ENCODE peak calls at places on chromosomes 5 and 9, in four cellular contexts. U is HepG2, F is K562, R is GM12878. L is an unnamed sample.
A peak's percentile ranks its signal among the peaks of the same experiment; 100 is the strongest.

GRCh38 chr9:90836396-90837080 is 34.9 kb downstream of the SYK start:
- DNase-seq in F (no peak), R (no peak), U (no peak), L (no peak)

GRCh38 chr5:75265731-75266130 is 29.1 kb upstream of the ANKRD31 start:
- DNase-seq in U (peak; percentile 40), R (no peak), F (no peak), L (peak; percentile 20)

GRCh38 chr9:126482361-126483044 is 131.2 kb upstream of the LMX1B start:
- DNase-seq in U (no peak), F (peak; percentile 36), R (no peak), L (no peak)

GRCh38 chr9:76810377-76810957 is 46.2 kb downstream of the PCA3 start:
- DNase-seq in U (peak; percentile 33), R (no peak), F (peak; percentile 16), L (peak; percentile 53)

GRCh38 chr5:92320446-92320845 is 937.3 kb upstream of the ARRDC3 start:
- DNase-seq in U (no peak), R (no peak), F (no peak), L (no peak)

GRCh38 chr5:31078931-31079330 is 114.6 kb upstream of the CDH6 start:
- DNase-seq in U (no peak), R (no peak), F (no peak), L (no peak)

GRCh38 chr5:137658324-137658723 is 77.6 kb downstream of the KLHL3 start:
- DNase-seq in F (no peak), U (no peak), R (no peak), L (no peak)

GRCh38 chr5:72178910-72179815 is 71.9 kb downstream of the MAP1B start:
- DNase-seq in R (no peak), U (no peak), F (no peak), L (no peak)

GRCh38 chr5:179339081-179339480 is 6.2 kb downstream of the ADAMTS2 start:
- DNase-seq in R (no peak), U (no peak), F (no peak), L (no peak)

GRCh38 chr5:171957591-171958251 is 48.7 kb downstream of the FBXW11 start:
- DNase-seq in R (peak; percentile 69), U (peak; percentile 35), F (no peak), L (no peak)

GRCh38 chr9:8821910-8822666 is 1022.5 kb upstream of the DMAC1 start:
- DNase-seq in U (no peak), R (no peak), F (no peak), L (no peak)

GRCh38 chr9:4065054-4065453 is 234.8 kb downstream of the GLIS3 start:
- DNase-seq in F (no peak), U (no peak), R (no peak), L (no peak)

GRCh38 chr5:89106479-89106878 is 223.5 kb upstream of the MEF2C start:
- DNase-seq in U (no peak), R (no peak), F (no peak), L (no peak)

GRCh38 chr9:76372345-76372744 is 21.9 kb downstream of the RFK start:
- DNase-seq in R (no peak), F (no peak), U (no peak), L (no peak)

GRCh38 chr9:126842220-126842842 is 18.1 kb upstream of the ZBTB34 start:
- DNase-seq in R (no peak), U (no peak), F (peak; percentile 28), L (no peak)

GRCh38 chr5:107673106-107673367 is 2.3 kb upstream of the EFNA5 start:
- DNase-seq in U (no peak), R (no peak), F (no peak), L (no peak)

GRCh38 chr5:94174748-94175411 is 433.5 kb upstream of the POU5F2 start:
- DNase-seq in U (no peak), F (no peak), R (no peak), L (no peak)

GRCh38 chr9:133927041-133927440 is 65.1 kb downstream of the VAV2 start:
- DNase-seq in U (no peak), F (no peak), R (peak; percentile 49), L (no peak)

GRCh38 chr5:151772868-151773561 is 1.3 kb downstream of the G3BP1 start:
- DNase-seq in R (no peak), F (no peak), U (no peak), L (no peak)

GRCh38 chr5:39624268-39624886 is 199.6 kb upstream of the DAB2 start:
- DNase-seq in R (peak; percentile 11), F (no peak), U (peak; percentile 47), L (no peak)

GRCh38 chr5:92566113-92566767 is 1014.8 kb downstream of the NR2F1-AS1 start:
- DNase-seq in R (no peak), F (no peak), U (no peak), L (no peak)

GRCh38 chr5:159850192-159850573 is 66.1 kb upstream of the ADRA1B start:
- DNase-seq in F (no peak), U (no peak), R (no peak), L (no peak)

GRCh38 chr5:54720346-54720745 is 202.8 kb downstream of the SNX18 start:
- DNase-seq in R (no peak), U (no peak), F (no peak), L (no peak)
- TF ChIP-seq TARDBP in R (no peak), U (no peak), F (no peak), L (no peak)

DNA sequence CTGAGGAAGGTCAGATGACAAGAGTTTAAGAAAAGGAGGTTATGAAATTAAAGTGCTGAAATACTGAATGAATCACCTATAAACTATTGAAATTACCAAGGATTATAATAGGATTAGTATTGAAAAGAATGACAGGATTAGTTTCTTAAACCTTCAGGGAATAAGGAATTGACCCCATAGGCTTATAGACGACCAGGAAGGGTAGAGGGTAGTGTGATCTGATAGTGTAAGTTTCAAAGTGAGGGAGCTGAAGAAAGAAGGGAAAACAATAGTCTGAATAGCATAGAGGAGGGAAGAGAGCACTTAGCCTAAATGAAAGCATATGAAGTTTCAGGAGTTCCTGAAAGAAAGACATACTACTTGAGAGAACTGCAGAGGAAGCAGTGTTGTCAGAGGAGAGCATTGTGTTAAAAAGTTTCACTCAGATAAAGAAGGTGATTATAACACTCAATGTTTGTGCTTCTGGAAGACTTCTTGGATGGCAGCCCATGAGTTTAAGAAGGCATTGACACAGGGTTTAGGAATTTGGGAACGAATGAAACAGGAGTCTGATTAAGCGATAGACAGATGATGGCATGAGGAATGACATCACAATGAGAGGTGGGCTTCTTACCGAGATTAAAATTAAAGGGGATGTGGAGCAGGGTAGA is 557.9 kb upstream of the GRAMD2B start:
- DNase-seq in F (no peak), R (no peak), U (no peak), L (no peak)
- TF ChIP-seq TARDBP in F (no peak), R (no peak), U (no peak), L (no peak)

GRCh38 chr9:16275795-16276624 is 594.5 kb downstream of the BNC2 start:
- DNase-seq in U (no peak), R (no peak), F (no peak), L (no peak)
- TF ChIP-seq TARDBP in U (no peak), R (no peak), F (no peak), L (no peak)

GRCh38 chr5:133400120-133400519 is 212.2 kb downstream of the FSTL4 start:
- DNase-seq in F (no peak), R (no peak), U (no peak), L (no peak)

GRCh38 chr5:133399247-133399891 is 213.0 kb downstream of the FSTL4 start:
- DNase-seq in F (no peak), U (no peak), R (no peak), L (no peak)

GRCh38 chr5:133397432-133397831 is 214.9 kb downstream of the FSTL4 start:
- DNase-seq in F (no peak), R (no peak), U (no peak), L (no peak)

GRCh38 chr5:133397986-133398645 is 214.2 kb downstream of the FSTL4 start:
- DNase-seq in F (no peak), R (no peak), U (no peak), L (no peak)

DNA sequence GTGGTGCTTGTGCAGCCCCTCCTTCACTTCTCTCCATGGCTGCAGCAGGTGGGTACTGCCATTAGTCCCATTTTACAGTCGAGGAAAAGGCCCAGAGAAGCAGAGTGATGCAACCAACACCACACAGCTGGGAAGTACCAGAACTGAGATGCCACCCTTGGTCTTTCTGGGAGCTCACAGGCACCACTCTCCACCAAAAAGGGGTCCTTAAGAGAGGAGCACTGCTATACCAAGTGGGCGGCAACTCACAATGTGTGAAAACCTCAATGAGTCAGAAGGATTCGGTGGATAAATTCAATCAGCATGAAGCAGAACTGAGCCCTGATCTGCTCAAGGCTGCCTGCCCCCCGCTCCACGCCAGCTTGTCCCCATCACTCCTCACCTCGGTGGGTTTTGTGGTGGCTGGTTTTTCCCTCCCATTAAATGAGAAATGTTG is 213.7 kb downstream of the FSTL4 start:
- DNase-seq in U (no peak), R (peak; percentile 43), F (no peak), L (no peak)
- TF ChIP-seq TARDBP in U (no peak), R (no peak), F (no peak), L (no peak)

GRCh38 chr5:81140942-81141341 is 92.2 kb upstream of the CKMT2 start:
- DNase-seq in F (no peak), R (no peak), U (no peak), L (no peak)
- TF ChIP-seq TARDBP in F (no peak), R (no peak), U (no peak), L (no peak)

DNA sequence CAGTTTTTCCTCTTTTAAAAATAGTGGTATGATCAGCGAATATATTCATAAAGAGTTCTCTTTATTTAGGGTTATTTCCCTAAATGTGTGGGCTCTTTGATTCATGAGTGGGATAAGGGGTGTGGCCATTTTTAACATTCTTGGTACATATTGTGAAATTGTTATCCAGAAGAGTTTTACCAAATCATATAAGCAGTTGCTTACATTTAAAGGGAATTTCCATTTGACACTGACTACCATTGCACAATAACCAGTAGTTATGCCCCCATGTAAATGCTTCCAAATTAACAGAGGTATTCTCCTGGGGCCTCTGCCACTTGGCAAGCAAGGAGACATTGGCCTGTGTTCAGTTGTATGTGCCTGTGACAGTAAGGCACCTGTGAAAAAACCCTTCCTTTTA is 27.2 kb downstream of the SLC25A48 start:
- DNase-seq in F (no peak), R (no peak), U (no peak), L (no peak)
- TF ChIP-seq TARDBP in F (no peak), R (no peak), U (no peak), L (no peak)

GRCh38 chr9:123686849-123687233 is 243.1 kb downstream of the DENND1A start:
- DNase-seq in F (no peak), R (no peak), U (no peak), L (no peak)

GRCh38 chr9:123687246-123687721 is 242.6 kb downstream of the DENND1A start:
- DNase-seq in R (no peak), F (no peak), U (peak; percentile 38), L (peak; percentile 20)

GRCh38 chr9:123691904-123692303 is 238.0 kb downstream of the DENND1A start:
- DNase-seq in U (no peak), R (no peak), F (no peak), L (no peak)

GRCh38 chr9:123686131-123686848 is 243.6 kb downstream of the DENND1A start:
- DNase-seq in R (no peak), U (no peak), F (no peak), L (no peak)

GRCh38 chr9:123689701-123690428 is 240.1 kb downstream of the DENND1A start:
- DNase-seq in U (no peak), F (no peak), R (no peak), L (no peak)
- TF ChIP-seq TARDBP in U (no peak), F (no peak), R (no peak), L (no peak)

GRCh38 chr5:146001544-146002185 is 65.3 kb downstream of the SH3RF2 start:
- DNase-seq in R (no peak), F (no peak), U (no peak), L (no peak)
- TF ChIP-seq TARDBP in R (no peak), F (no peak), U (no peak), L (no peak)